ENCODE peak calls at places on chromosomes 1 and 21, in six cellular contexts. H is Panc1, K is dorsolateral prefrontal cortex, G is stomach, I is cardiac muscle cell, S is mammary epithelial cell. B is an unnamed sample.

GRCh38 chr1:207172885-207173284 is 68.9 kb downstream of the C4BPA start:
- DNase-seq in H (no peak), K (no peak), G (no peak), I (no peak), S (no peak), B (no peak)

GRCh38 chr1:230153655-230154296 is 86.7 kb downstream of the GALNT2 start:
- DNase-seq in S (peak; percentile 54), K (no peak), G (no peak), H (no peak), I (peak; percentile 96), B (peak; percentile 98)

GRCh38 chr1:18970358-18970757 is 13.9 kb upstream of the IFFO2 start:
- DNase-seq in S (no peak), H (no peak), K (no peak), I (no peak), G (no peak), B (no peak)

GRCh38 chr1:48687271-48688045 is 89.2 kb downstream of the BEND5 start:
- DNase-seq in K (no peak), S (no peak), H (no peak), I (no peak), G (no peak), B (no peak)

GRCh38 chr1:146012703-146013565 is 8.6 kb downstream of the HJV start:
- DNase-seq in I (peak; percentile 83), K (no peak), S (peak; percentile 65), H (peak; percentile 74), G (peak; percentile 39), B (peak; percentile 88)

GRCh38 chr1:150256549-150257341 is 829 bp upstream of the CA14 start:
- DNase-seq in H (no peak), K (peak; percentile 77), S (no peak), G (no peak), I (no peak), B (no peak)

GRCh38 chr1:202333861-202334260 is 7.9 kb downstream of the UBE2T start:
- DNase-seq in S (no peak), G (no peak), I (no peak), K (no peak), H (no peak), B (no peak)

GRCh38 chr21:41315726-41316125 is 875 bp upstream of the FAM3B start:
- DNase-seq in K (no peak), I (no peak), H (no peak), G (no peak), S (no peak), B (no peak)

GRCh38 chr1:82560566-82560965 is 759.8 kb downstream of the ADGRL2 start:
- DNase-seq in K (no peak), G (no peak), S (peak; percentile 40), H (no peak), I (no peak), B (no peak)

GRCh38 chr1:224535641-224536040 is 80.5 kb upstream of the CNIH3 start:
- DNase-seq in K (no peak), S (no peak), G (no peak), I (no peak), H (no peak), B (no peak)

GRCh38 chr1:245797592-245798366 is 643.0 kb downstream of the KIF26B start:
- DNase-seq in G (no peak), K (no peak), I (peak; percentile 22), H (no peak), S (no peak), B (peak; percentile 27)

GRCh38 chr1:177847843-177848242 is 122.0 kb downstream of the SEC16B start:
- DNase-seq in K (no peak), I (peak; percentile 44), H (no peak), G (no peak), S (peak; percentile 92), B (peak; percentile 40)

GRCh38 chr1:234533034-234533571 is 54.1 kb upstream of the TARBP1 start:
- DNase-seq in S (peak; percentile 99), I (peak; percentile 94), G (no peak), K (no peak), H (no peak), B (peak; percentile 97)

GRCh38 chr1:84425145-84425876 is 27.0 kb downstream of the DNASE2B start:
- DNase-seq in G (no peak), I (no peak), K (no peak), H (no peak), S (no peak), B (no peak)

GRCh38 chr1:29416825-29417557 is 180.7 kb downstream of the PTPRU start:
- DNase-seq in K (no peak), I (peak; percentile 69), G (no peak), S (peak; percentile 8), H (no peak), B (peak; percentile 59)

GRCh38 chr1:80392529-80392928 is 1386.0 kb upstream of the ADGRL4 start:
- DNase-seq in K (no peak), H (no peak), S (peak; percentile 79), G (no peak), I (peak; percentile 50), B (peak; percentile 72)

GRCh38 chr1:155179107-155180031 is 5.7 kb downstream of the TRIM46 start:
- DNase-seq in G (peak; percentile 49), S (no peak), K (peak; percentile 15), I (no peak), H (no peak), B (no peak)

GRCh38 chr1:115782571-115783281 is 14.2 kb upstream of the CASQ2 start:
- DNase-seq in G (no peak), I (peak; percentile 82), H (no peak), K (no peak), S (peak; percentile 97), B (peak; percentile 47)

GRCh38 chr1:175287377-175287776 is 94.8 kb upstream of the KIAA0040 start:
- DNase-seq in K (no peak), I (no peak), G (no peak), S (no peak), H (no peak), B (no peak)

GRCh38 chr1:85603086-85603485 is 22.5 kb downstream of the CCN1 start:
- DNase-seq in S (no peak), G (no peak), K (no peak), H (no peak), I (no peak), B (no peak)

GRCh38 chr1:243982451-243983018 is 68.5 kb upstream of the ZBTB18 start:
- DNase-seq in I (peak; percentile 9), G (no peak), K (no peak), S (no peak), H (no peak), B (peak; percentile 6)
- TF ChIP-seq CTCF in I (peak; percentile 12), G (no peak), K (no peak), S (no peak), H (no peak), B (no peak)

GRCh38 chr21:34668803-34669148 is at the start of gene CLIC6:
- DNase-seq in K (no peak), G (peak; percentile 86), H (no peak), I (no peak), S (no peak), B (no peak)
- H3K4me3 ChIP-seq in K (peak within 1 kb of the TSS; percentile 28), G (peak within 1 kb of the TSS; percentile 64), H (peak within 1 kb of the TSS; percentile 15), I (peak within 1 kb of the TSS; percentile 15), S (no peak within 1 kb of the TSS), B (no peak within 1 kb of the TSS)

GRCh38 chr1:248576219-248576980 is 1.8 kb upstream of the OR2T34 start:
- DNase-seq in I (no peak), S (no peak), H (no peak), G (no peak), K (no peak), B (no peak)
- TF ChIP-seq CTCF in I (no peak), S (no peak), H (no peak), G (no peak), K (no peak), B (no peak)

GRCh38 chr1:212665241-212666115 is 34.2 kb downstream of the BATF3 start:
- DNase-seq in K (peak; percentile 63), G (peak; percentile 83), S (peak; percentile 56), I (peak; percentile 89), H (peak; percentile 52), B (peak; percentile 85)
- H3K4me3 ChIP-seq in K (peak overlapping the region; percentile 56), G (peak overlapping the region; percentile 64), S (no peak overlapping the region), I (peak overlapping the region; percentile 41), H (peak overlapping the region; percentile 51), B (peak overlapping the region; percentile 68)

DNA sequence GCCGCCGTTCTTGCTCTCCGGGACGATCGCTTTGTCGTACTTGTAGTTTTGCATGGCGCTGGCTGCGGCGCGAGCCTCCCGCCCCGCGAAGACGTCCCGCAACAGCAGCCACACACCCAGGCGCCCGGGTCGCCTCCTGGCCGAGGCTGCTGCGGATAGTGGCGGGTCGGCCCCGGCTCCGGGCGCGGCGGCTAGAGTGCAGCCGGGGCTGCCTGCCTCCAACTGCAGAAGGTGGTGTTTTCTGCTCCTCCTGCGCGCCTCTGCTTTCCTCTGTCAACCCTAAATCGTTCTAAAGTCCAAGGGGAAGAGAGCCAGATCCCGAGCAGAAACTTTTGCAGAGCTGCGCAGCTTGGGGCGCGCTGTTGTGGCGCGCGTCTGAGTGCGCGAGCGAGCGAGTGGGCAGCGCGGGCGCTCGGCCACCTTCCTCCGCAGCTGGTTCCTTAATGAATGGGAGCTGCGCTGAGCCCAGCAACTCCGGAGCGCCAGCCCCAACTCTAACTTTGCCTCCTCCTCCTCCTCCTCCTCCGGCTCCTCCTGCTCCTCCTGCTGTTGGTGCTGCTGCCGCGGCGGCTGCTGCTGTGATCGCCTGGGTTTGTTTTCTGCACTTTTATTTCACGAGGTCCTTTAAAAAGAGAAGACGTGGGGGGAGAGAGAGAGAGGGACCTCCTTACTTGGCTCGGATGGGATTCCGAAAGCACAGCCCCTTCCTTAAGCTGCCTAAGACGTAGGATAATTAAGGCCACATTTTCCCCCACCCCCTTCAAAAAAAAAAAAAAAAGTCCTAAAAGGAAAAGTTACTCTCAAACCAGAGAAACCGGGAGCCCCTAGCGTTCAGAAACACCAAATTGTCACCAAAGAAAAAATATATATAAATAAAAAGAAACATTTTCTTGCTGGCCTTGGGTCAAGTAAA is at the start of gene PLPP3:
- DNase-seq in G (peak; percentile 87), H (peak; percentile 59), K (peak; percentile 79), S (peak; percentile 85), I (peak; percentile 94), B (peak; percentile 96)
- TF ChIP-seq CTCF in G (peak; percentile 41), H (peak; percentile 63), K (peak; percentile 34), S (peak; percentile 18), I (peak; percentile 61), B (peak; percentile 61)